ENCODE peak calls at places on chromosome 9, in five cellular contexts. Q, D, S, K and I are unnamed samples. For H3K4me1 and H3K9me3, the result is how much of the 10 kb centered on the place peaks cover.

GRCh38 chr9:133553123-133553522 is 18.6 kb downstream of the ADAMTSL2 start:
- DNase-seq in K (no peak), Q (no peak), D (no peak), S (no peak), I (no peak)

GRCh38 chr9:131349522-131349880 is 44.4 kb upstream of the PRRC2B start:
- DNase-seq in S (no peak), Q (no peak), K (no peak), D (no peak), I (no peak)

GRCh38 chr9:88303785-88304495 is 84.3 kb upstream of the SPIN1 start:
- DNase-seq in K (no peak), Q (no peak), S (no peak), D (no peak), I (no peak)

GRCh38 chr9:36276840-36277239 is 18.6 kb upstream of the GNE start:
- DNase-seq in Q (no peak), D (no peak), K (no peak), S (peak), I (no peak)

GRCh38 chr9:130175355-130175754 is 3.2 kb downstream of the NCS1 start:
- DNase-seq in Q (no peak), D (no peak), K (no peak), S (no peak), I (no peak)

GRCh38 chr9:133585481-133586367 is 23.5 kb downstream of the FAM163B start:
- DNase-seq in D (no peak), K (no peak), Q (no peak), S (no peak), I (no peak)

GRCh38 chr9:127875306-127875966 is 2.0 kb downstream of the AK1 start:
- DNase-seq in Q (no peak), S (no peak), D (no peak), K (no peak), I (peak)

GRCh38 chr9:69030851-69031645 is 4.5 kb upstream of the FXN start:
- DNase-seq in D (no peak), K (no peak), S (no peak), Q (no peak), I (no peak)

GRCh38 chr9:128409998-128410397 is 10.7 kb upstream of the CERCAM start:
- DNase-seq in K (no peak), Q (no peak), D (no peak), S (peak), I (no peak)

GRCh38 chr9:76297721-76298239 is 96.4 kb downstream of the RFK start:
- DNase-seq in Q (no peak), S (no peak), K (peak), D (peak), I (peak)

GRCh38 chr9:11962327-11962726 is 730.9 kb upstream of the TYRP1 start:
- DNase-seq in D (no peak), K (no peak), S (no peak), Q (no peak), I (no peak)

GRCh38 chr9:105328872-105329728 is 84.6 kb downstream of the SLC44A1 start:
- DNase-seq in S (no peak), Q (no peak), K (no peak), D (peak), I (no peak)

GRCh38 chr9:86721843-86722705 is 225.2 kb downstream of the GAS1 start:
- DNase-seq in D (peak), S (no peak), K (peak), Q (no peak), I (peak)

GRCh38 chr9:117278020-117278419 is 136.8 kb downstream of the ASTN2 start:
- DNase-seq in K (no peak), Q (no peak), D (no peak), S (no peak), I (no peak)

GRCh38 chr9:98081477-98082219 is 25.1 kb downstream of the NANS start:
- DNase-seq in K (peak), Q (no peak), D (no peak), S (peak), I (no peak)

GRCh38 chr9:89701221-89701798 is 96.5 kb downstream of the GADD45G start:
- DNase-seq in Q (no peak), K (no peak), D (no peak), S (no peak), I (no peak)

GRCh38 chr9:35657327-35658143 is at the start of gene RMRP:
- DNase-seq in K (peak), Q (peak), D (peak), S (peak), I (peak)

GRCh38 chr9:101702257-101702656 is 36.2 kb downstream of the GRIN3A start:
- DNase-seq in Q (no peak), K (no peak), D (no peak), S (no peak), I (no peak)

GRCh38 chr9:127878652-127879377 is 1.3 kb upstream of the AK1 start:
- DNase-seq in K (no peak), S (no peak), D (no peak), Q (no peak), I (no peak)

GRCh38 chr9:87002517-87002916 is 55.2 kb upstream of the GAS1 start:
- DNase-seq in K (no peak), Q (no peak), S (no peak), D (no peak), I (no peak)

GRCh38 chr9:101220341-101220740 is 164.5 kb downstream of the BAAT start:
- DNase-seq in S (no peak), D (no peak), K (no peak), Q (no peak), I (no peak)

GRCh38 chr9:98330831-98331230 is 75.4 kb upstream of the TBC1D2 start:
- DNase-seq in Q (no peak), K (no peak), D (no peak), S (no peak), I (no peak)

GRCh38 chr9:135326141-135326540 is 153.4 kb upstream of the PPP1R26 start:
- DNase-seq in D (no peak), Q (no peak), K (no peak), S (no peak), I (no peak)

GRCh38 chr9:97425336-97425991 is 13.6 kb downstream of the TDRD7 start:
- DNase-seq in S (no peak), K (no peak), D (no peak), Q (no peak), I (no peak)

GRCh38 chr9:17847908-17848307 is 269.0 kb downstream of the SH3GL2 start:
- DNase-seq in K (no peak), S (no peak), Q (no peak), D (no peak), I (no peak)

GRCh38 chr9:34179528-34180138 is 790 bp downstream of the UBAP1 start:
- DNase-seq in K (no peak), Q (no peak), D (no peak), S (peak), I (no peak)

GRCh38 chr9:38670542-38671371 is 49.2 kb downstream of the FAM240B start:
- DNase-seq in D (no peak), Q (no peak), S (no peak), K (no peak), I (no peak)

GRCh38 chr9:127937383-127938297 is at the start of gene DPM2:
- DNase-seq in S (peak), D (peak), Q (peak), K (peak), I (peak)

GRCh38 chr9:76637426-76637825 is 126.8 kb upstream of the PCA3 start:
- DNase-seq in Q (no peak), S (no peak), K (no peak), D (no peak), I (no peak)

GRCh38 chr9:16026886-16027285 is 474.0 kb downstream of the CCDC171 start:
- DNase-seq in Q (no peak), K (no peak), D (no peak), S (no peak), I (no peak)

GRCh38 chr9:129714393-129715051 is 38.3 kb downstream of the PTGES start:
- DNase-seq in S (no peak), K (peak), D (no peak), Q (no peak), I (peak)

GRCh38 chr9:110427497-110428104 is 89.9 kb upstream of the TXNDC8 start:
- DNase-seq in D (peak), Q (no peak), K (no peak), S (peak), I (peak)

GRCh38 chr9:91500509-91501011 is 76.9 kb upstream of the NFIL3 start:
- DNase-seq in S (peak), Q (no peak), K (no peak), D (no peak), I (peak)

GRCh38 chr9:92455217-92455616 is 27.1 kb downstream of the ASPN start:
- DNase-seq in K (no peak), Q (no peak), D (no peak), S (peak), I (no peak)

GRCh38 chr9:17521456-17521855 is 57.4 kb upstream of the SH3GL2 start:
- DNase-seq in Q (no peak), S (no peak), D (no peak), K (no peak), I (no peak)

GRCh38 chr9:84856181-84856632 is 186.7 kb downstream of the NTRK2 start:
- DNase-seq in S (no peak), K (no peak), D (no peak), Q (no peak), I (no peak)

GRCh38 chr9:108832179-108832500 is 23.6 kb downstream of the ACTL7B start:
- DNase-seq in K (no peak), Q (no peak), D (no peak), S (no peak), I (no peak)
- H3K4me1 ChIP-seq in K (under half), Q (under half), D (under half), S (under half), I (under half)

DNA sequence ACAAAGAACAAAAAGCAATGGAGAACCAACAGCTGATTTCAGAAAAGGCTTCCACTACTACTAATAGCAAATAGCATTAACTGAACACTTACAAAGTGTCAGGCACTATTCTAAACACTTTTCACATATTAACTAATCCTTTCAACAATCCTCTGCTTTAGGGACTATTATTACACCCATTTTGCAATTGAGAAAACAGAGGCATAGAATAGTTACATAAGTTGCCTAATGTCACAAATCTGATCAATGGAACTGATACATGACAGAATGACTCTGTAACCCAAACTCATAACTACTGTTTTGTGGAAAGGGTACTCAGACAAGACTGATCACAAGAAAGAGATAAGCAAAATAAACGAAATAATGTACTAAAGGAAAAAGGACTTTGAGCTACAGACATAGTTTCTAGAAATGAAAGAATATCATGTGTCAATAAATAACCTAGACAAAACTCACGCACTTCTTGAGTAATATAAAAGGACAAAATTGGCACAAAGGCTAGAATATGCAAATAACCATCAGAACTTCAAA is 31.3 kb downstream of the ABHD17B start:
- DNase-seq in S (no peak), K (no peak), Q (no peak), D (no peak), I (no peak)
- H3K9me3 ChIP-seq in S (half or more), K (under half), Q (under half), D (under half), I (under half)

GRCh38 chr9:82488702-82489578 is 500.4 kb downstream of the SPATA31D1 start:
- DNase-seq in D (no peak), S (no peak), Q (no peak), K (no peak), I (no peak)

GRCh38 chr9:82490019-82490499 is 501.5 kb downstream of the SPATA31D1 start:
- DNase-seq in S (no peak), K (no peak), D (no peak), Q (no peak), I (no peak)

GRCh38 chr9:82491604-82492003 is 503.0 kb downstream of the SPATA31D1 start:
- DNase-seq in K (no peak), Q (no peak), D (no peak), S (no peak), I (no peak)

GRCh38 chr9:82488319-82488701 is 499.7 kb downstream of the SPATA31D1 start:
- DNase-seq in S (no peak), D (no peak), Q (no peak), K (no peak), I (no peak)

GRCh38 chr9:82489579-82489915 is 501.0 kb downstream of the SPATA31D1 start:
- DNase-seq in S (no peak), K (no peak), D (no peak), Q (no peak), I (no peak)
- H3K27ac ChIP-seq in S (no peak), K (peak), D (peak), Q (no peak), I (peak)

GRCh38 chr9:124478014-124478753 is 27.9 kb downstream of the ADGRD2 start:
- DNase-seq in Q (no peak), D (no peak), S (no peak), K (no peak), I (no peak)
- H3K4me1 ChIP-seq in Q (under half), D (under half), S (under half), K (under half), I (under half)

GRCh38 chr9:118644066-118644465 is 725.2 kb downstream of the BRINP1 start:
- DNase-seq in Q (no peak), S (no peak), K (no peak), D (no peak), I (no peak)

GRCh38 chr9:118651511-118651910 is 717.7 kb downstream of the BRINP1 start:
- DNase-seq in Q (no peak), D (no peak), S (no peak), K (no peak), I (no peak)

GRCh38 chr9:118643118-118643517 is 726.1 kb downstream of the BRINP1 start:
- DNase-seq in S (peak), K (peak), D (no peak), Q (peak), I (no peak)

GRCh38 chr9:118650407-118650806 is 718.8 kb downstream of the BRINP1 start:
- DNase-seq in S (no peak), D (no peak), K (no peak), Q (no peak), I (no peak)

GRCh38 chr9:118647331-118647730 is 721.9 kb downstream of the BRINP1 start:
- DNase-seq in Q (no peak), S (no peak), D (no peak), K (no peak), I (no peak)
- H3K9me3 ChIP-seq in Q (under half), S (under half), D (under half), K (under half), I (under half)